ENCODE peak calls at places on chromosomes 1 and 21, in five cellular contexts. O, V, M, R and K are unnamed samples.

GRCh38 chr1:110877776-110878175 is 4.8 kb downstream of the CD53 start:
- DNase-seq in M (no peak), R (no peak), V (no peak), O (no peak), K (no peak)

GRCh38 chr1:223102797-223103533 is 40.1 kb downstream of the TLR5 start:
- DNase-seq in R (no peak), M (no peak), O (no peak), V (no peak), K (peak)

GRCh38 chr1:8147922-8148321 is 121.8 kb upstream of the ERRFI1 start:
- DNase-seq in O (no peak), M (no peak), V (no peak), R (no peak), K (no peak)

GRCh38 chr21:31343680-31344480 is at the start of gene TIAM1:
- DNase-seq in O (no peak), V (no peak), M (peak), R (no peak), K (no peak)

GRCh38 chr1:193662030-193662429 is 475.6 kb upstream of the B3GALT2 start:
- DNase-seq in O (no peak), R (no peak), V (no peak), M (no peak), K (no peak)

GRCh38 chr1:93349231-93350135 is 3.8 kb downstream of the DR1 start:
- DNase-seq in V (no peak), M (no peak), O (peak), R (no peak), K (peak)

GRCh38 chr21:35840197-35840799 is 220.0 kb downstream of the SETD4 start:
- DNase-seq in V (peak), R (peak), M (no peak), O (peak), K (peak)

GRCh38 chr1:196535727-196536126 is 72.5 kb downstream of the KCNT2 start:
- DNase-seq in O (no peak), V (no peak), R (no peak), M (no peak), K (no peak)

GRCh38 chr1:35845766-35846165 is 37.2 kb upstream of the AGO1 start:
- DNase-seq in M (no peak), V (no peak), O (no peak), R (no peak), K (no peak)

GRCh38 chr1:147808025-147808424 is 47.6 kb upstream of the GJA5 start:
- DNase-seq in O (peak), M (no peak), V (no peak), R (no peak), K (peak)

GRCh38 chr1:54017979-54018378 is at the start of gene LDLRAD1:
- DNase-seq in V (no peak), R (no peak), M (no peak), O (peak), K (no peak)

GRCh38 chr1:172742599-172743500 is 83.9 kb downstream of the FASLG start:
- DNase-seq in O (peak), V (peak), M (no peak), R (peak), K (peak)

GRCh38 chr1:187244623-187245022 is 415.9 kb downstream of the PLA2G4A start:
- DNase-seq in M (no peak), R (no peak), V (no peak), O (no peak), K (peak)

GRCh38 chr1:226002667-226003501 is 3.7 kb upstream of the SDE2 start:
- DNase-seq in M (peak), O (no peak), R (peak), V (peak), K (peak)

GRCh38 chr1:90558126-90558525 is 159.0 kb downstream of the BARHL2 start:
- DNase-seq in R (no peak), V (peak), O (no peak), M (no peak), K (no peak)

GRCh38 chr1:175252561-175252960 is 60.0 kb upstream of the KIAA0040 start:
- DNase-seq in M (no peak), V (no peak), O (no peak), R (no peak), K (no peak)

GRCh38 chr1:175250027-175250426 is 57.5 kb upstream of the KIAA0040 start:
- DNase-seq in O (no peak), V (no peak), M (no peak), R (no peak), K (no peak)

DNA sequence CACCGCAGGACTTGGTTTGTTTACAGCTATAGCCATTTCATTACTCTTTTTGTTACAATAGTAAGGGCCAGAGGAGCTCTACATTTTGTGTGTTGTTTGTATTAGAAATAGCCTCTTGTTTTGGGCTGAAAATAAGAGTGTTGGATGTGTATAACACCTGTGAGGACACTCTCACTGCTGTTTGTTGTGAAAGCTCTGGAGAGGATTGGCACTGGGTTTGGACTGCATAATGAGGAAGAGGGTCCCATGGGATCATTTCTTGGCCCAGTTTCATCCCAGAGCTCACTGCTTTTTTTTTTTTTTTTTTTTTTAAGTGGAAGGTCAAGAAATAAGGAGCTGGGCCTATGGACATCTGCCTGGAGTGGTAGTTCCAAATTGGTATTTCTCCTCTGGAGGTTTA is 61.6 kb upstream of the KIAA0040 start:
- DNase-seq in O (no peak), V (no peak), R (no peak), M (no peak), K (no peak)
- TF ChIP-seq JUN in O (no peak), V (no peak), R (no peak), M (no peak), K (no peak)

GRCh38 chr1:26546819-26547218 is 17.3 kb downstream of the RPS6KA1 start:
- DNase-seq in O (no peak), R (no peak), M (no peak), V (peak), K (no peak)

GRCh38 chr1:26544156-26544555 is 14.6 kb downstream of the RPS6KA1 start:
- DNase-seq in M (no peak), R (no peak), V (no peak), O (no peak), K (no peak)

GRCh38 chr1:26543444-26543835 is 13.9 kb downstream of the RPS6KA1 start:
- DNase-seq in O (no peak), V (no peak), R (no peak), M (no peak), K (no peak)

GRCh38 chr1:26548841-26549240 is 19.3 kb downstream of the RPS6KA1 start:
- DNase-seq in O (no peak), R (no peak), V (no peak), M (no peak), K (no peak)

GRCh38 chr1:26546375-26546774 is 16.8 kb downstream of the RPS6KA1 start:
- DNase-seq in O (no peak), M (no peak), V (no peak), R (no peak), K (no peak)
- H3K4me2 ChIP-seq in O (no peak), M (no peak), V (no peak), R (no peak), K (no peak)

DNA sequence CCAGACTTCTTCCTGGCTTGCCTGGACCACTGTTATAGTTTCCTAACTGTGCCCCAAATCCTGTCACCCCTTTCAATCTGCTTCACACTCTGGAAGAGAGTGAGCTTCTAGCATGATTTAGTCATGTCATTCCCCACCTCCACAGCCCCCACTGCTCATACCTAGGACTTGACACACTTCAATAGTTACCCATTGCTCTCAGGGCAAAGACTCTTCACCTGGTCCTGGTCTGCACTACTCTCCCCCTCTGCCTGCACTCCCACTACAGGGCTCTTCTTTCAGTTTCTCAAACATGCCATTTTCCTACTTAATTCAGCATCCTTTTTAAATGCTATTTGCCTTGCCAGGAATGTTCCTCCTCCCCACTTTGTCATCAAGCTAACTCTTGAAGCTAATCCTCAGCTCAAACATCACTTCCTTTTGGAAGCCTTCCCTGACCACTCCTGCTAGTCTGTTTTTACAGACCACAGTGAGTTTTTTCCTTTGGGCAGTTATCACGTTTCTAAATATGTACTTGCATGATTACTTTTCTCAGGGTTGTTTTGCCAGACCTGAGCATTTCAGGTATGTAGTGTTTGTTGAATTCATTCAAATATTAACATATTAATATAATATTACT is 24.7 kb downstream of the CYP2J2 start:
- DNase-seq in R (no peak), M (no peak), V (no peak), O (no peak), K (no peak)
- TF ChIP-seq JUN in R (no peak), M (no peak), V (no peak), O (no peak), K (no peak)

DNA sequence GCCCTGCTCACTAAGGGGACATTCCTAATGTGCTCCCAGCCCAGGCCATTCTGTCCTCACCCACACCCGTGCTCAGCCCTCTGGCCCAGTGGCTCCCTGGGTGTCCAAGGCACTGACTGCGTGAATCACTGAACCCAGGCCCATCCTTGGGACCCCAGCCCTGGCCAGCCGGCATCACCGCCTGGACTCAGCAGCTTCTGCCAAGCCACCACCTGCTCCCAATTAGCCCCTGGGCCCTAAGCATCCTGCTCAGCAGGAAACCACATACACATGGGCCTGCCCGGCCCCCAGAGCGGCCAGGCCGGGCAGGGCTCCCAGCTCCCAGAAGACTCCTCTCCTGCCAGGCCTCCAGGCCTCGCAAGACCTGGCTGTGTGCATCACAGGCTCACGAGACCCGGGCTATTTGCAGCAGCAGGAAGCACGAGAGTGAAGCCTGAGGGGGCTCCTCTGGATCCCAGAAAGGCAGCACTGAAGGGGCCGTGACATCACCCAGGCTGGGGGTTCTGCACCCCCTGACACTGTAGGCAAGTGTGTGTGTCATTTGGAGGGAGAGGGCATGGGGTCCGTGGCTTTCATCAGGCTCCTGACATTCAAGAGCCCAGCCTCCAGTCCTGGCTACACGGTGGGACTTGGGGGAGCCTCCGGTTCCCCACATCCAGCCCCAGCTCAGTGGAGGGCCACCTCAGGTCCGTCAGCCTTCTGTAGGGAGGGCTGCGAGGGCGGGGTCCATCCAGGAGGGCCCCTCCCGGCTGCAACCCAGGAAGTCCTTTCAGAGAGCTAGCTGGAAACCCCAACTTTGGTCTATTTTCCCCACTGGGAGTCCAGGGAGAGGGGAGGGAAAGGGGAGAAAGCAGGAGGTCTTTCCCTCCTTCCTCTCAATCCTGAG is 1.6 kb downstream of the MFAP2 start:
- DNase-seq in V (no peak), O (no peak), R (no peak), M (no peak), K (peak)
- H3K4me2 ChIP-seq in V (no peak), O (peak), R (no peak), M (peak), K (peak)

GRCh38 chr1:44905276-44905675 is 62.2 kb upstream of the PTCH2 start:
- DNase-seq in O (no peak), V (no peak), R (no peak), M (no peak), K (no peak)

GRCh38 chr1:44907909-44908308 is 64.9 kb upstream of the PTCH2 start:
- DNase-seq in O (no peak), M (no peak), R (no peak), V (no peak), K (peak)

GRCh38 chr1:44908427-44908826 is 65.4 kb upstream of the PTCH2 start:
- DNase-seq in V (no peak), R (no peak), M (no peak), O (no peak), K (no peak)

DNA sequence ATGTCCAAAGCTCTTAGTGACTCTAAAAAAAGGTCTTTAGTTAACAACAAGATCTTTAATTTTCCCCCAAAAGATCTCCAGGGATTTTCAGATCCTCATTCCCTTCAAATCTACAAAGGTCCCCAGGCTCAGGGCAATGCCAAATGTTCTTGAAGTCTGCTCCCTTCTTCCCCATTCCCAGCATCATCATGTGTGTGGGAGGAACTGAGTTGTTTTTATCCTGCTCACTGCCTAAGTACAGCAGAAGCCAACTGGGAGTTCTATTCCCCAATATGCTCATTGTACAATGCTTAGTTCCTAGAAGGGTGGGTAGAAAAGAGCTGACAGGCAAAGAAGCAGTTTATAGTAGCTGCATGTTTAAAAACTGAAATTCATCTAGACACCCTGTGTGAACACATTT is 60.2 kb upstream of the PTCH2 start:
- DNase-seq in O (no peak), R (no peak), M (no peak), V (no peak), K (no peak)
- TF ChIP-seq JUN in O (no peak), R (no peak), M (no peak), V (no peak), K (no peak)

GRCh38 chr1:119778886-119779560 is 10.3 kb upstream of the HMGCS2 start:
- DNase-seq in R (no peak), O (no peak), V (no peak), M (no peak), K (no peak)

GRCh38 chr1:119778359-119778758 is 9.7 kb upstream of the HMGCS2 start:
- DNase-seq in O (no peak), R (no peak), M (no peak), V (no peak), K (no peak)

GRCh38 chr1:119782541-119783338 is 14.0 kb upstream of the HMGCS2 start:
- DNase-seq in V (no peak), R (no peak), O (no peak), M (no peak), K (no peak)

GRCh38 chr1:119781434-119782210 is 12.9 kb upstream of the HMGCS2 start:
- DNase-seq in M (no peak), O (no peak), R (no peak), V (no peak), K (no peak)

DNA sequence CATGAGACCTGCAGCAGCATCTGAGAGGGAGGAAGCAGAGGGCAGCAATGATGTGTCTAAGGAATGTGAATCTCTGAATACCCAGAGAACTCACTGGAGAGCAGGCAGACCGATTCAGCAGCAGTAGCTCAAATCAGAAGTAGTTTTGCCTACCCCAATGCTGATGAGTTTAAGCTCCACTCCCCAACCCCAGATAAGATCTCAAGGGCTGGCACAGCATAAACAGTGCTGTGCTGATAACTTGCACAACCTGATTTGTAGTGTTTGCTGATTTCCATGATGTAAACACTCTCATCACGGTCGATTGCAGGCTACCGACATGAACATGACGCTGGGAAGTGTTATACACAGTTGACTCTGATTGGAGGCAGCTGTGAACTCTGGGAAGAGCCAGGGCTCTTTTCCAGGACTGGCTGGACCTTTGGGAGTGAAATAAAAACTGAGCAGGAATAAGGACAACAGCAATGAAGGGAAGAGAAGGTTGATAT is 11.2 kb upstream of the HMGCS2 start:
- DNase-seq in R (no peak), O (no peak), M (no peak), V (no peak), K (no peak)
- H3K4me2 ChIP-seq in R (peak), O (peak), M (no peak), V (no peak), K (no peak)